ENCODE peak calls at places on chromosomes 6 and 20, in four cellular contexts. K is K562, G is mesenchymal stem cell, H is epithelial cell of esophagus. N is an unnamed sample.

GRCh38 chr6:45590225-45590624 is 212.5 kb upstream of the SUPT3H start:
- DNase-seq in K (no peak), G (peak; percentile 94), H (peak; percentile 97), N (peak; percentile 59)

GRCh38 chr20:58706150-58706892 is 13.7 kb downstream of the NPEPL1 start:
- DNase-seq in K (no peak), G (no peak), H (no peak), N (no peak)

GRCh38 chr20:23606652-23607049 is 934 bp upstream of the CST9 start:
- DNase-seq in K (peak; percentile 68), G (peak; percentile 75), H (peak; percentile 82), N (peak; percentile 78)

GRCh38 chr6:37938909-37939308 is 119.4 kb downstream of the ZFAND3 start:
- DNase-seq in K (no peak), G (peak; percentile 90), H (no peak), N (no peak)

GRCh38 chr6:18609715-18610114 is 222.6 kb downstream of the RNF144B start:
- DNase-seq in K (no peak), G (no peak), H (peak; percentile 24), N (no peak)

GRCh38 chr20:5463007-5463686 is 146.4 kb upstream of the PROKR2 start:
- DNase-seq in K (no peak), G (no peak), H (no peak), N (no peak)

GRCh38 chr6:92942549-92942948 is 476.8 kb downstream of the EPHA7 start:
- DNase-seq in K (no peak), G (peak; percentile 1), H (no peak), N (no peak)

GRCh38 chr6:30955367-30956042 is 14.7 kb downstream of the MUCL3 start:
- DNase-seq in K (peak; percentile 90), G (peak; percentile 44), H (no peak), N (no peak)

GRCh38 chr6:124869412-124869811 is 92.8 kb upstream of the RNF217 start:
- DNase-seq in K (no peak), G (no peak), H (no peak), N (peak; percentile 68)

GRCh38 chr6:136087986-136088385 is 162.1 kb downstream of the MTFR2 start:
- DNase-seq in K (no peak), G (peak; percentile 21), H (no peak), N (no peak)

GRCh38 chr6:78942451-78942850 is 75.1 kb downstream of the IRAK1BP1 start:
- DNase-seq in K (no peak), G (peak; percentile 37), H (peak; percentile 49), N (peak; percentile 4)

GRCh38 chr6:5759571-5759970 is 247.2 kb downstream of the NRN1 start:
- DNase-seq in K (no peak), G (no peak), H (no peak), N (no peak)

GRCh38 chr6:165403006-165403405 is 93.6 kb upstream of the C6orf118 start:
- DNase-seq in K (no peak), G (no peak), H (no peak), N (no peak)

GRCh38 chr20:48478370-48478769 is 349.4 kb downstream of the PREX1 start:
- DNase-seq in K (no peak), G (no peak), H (no peak), N (no peak)

GRCh38 chr6:170222498-170223471 is 68.1 kb downstream of the DLL1 start:
- DNase-seq in K (no peak), G (no peak), H (peak; percentile 39), N (no peak)

GRCh38 chr6:158707826-158708225 is 58.0 kb downstream of the SYTL3 start:
- DNase-seq in K (no peak), G (no peak), H (peak; percentile 78), N (no peak)
- H3K4me3 ChIP-seq in K (no peak overlapping the region), G (no peak overlapping the region), H (no peak overlapping the region), N (peak overlapping the region; percentile 25)

DNA sequence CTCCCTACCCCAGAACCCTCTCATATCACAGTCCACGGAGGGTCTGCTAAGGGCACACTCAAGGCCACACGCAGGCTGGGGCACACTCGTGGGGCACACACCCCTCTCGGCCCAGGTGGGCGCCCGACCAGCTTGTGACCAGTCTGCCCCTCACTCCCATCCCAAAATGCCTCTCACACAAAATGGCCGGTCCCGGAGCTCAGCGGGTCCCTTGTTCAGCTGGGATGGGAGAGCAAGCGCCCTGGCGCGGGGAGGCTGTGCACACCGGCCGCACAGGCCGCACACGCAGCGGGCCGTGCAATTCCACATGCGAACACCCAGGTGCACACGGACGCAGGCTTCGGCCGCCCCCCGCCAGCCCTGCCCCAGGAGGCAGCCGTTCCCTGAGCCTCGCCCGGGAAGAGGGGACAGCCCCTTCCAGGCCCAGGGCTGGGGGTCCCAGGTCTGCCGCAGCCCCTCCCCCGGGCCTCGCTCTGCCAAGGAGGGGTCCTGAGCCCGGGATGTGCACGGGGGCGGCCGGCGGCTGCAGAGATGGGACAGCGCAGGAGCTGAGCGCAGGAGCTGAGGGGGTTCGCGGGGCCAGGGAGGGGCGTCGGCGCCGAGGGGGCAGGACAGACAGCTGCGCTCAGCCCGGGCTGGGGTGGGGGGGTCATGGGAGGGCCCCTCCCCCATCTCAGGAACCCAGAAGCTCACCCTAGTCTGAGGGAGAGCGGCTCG is 1.3 kb downstream of the KCNQ2 start:
- DNase-seq in K (no peak), G (no peak), H (no peak), N (no peak)
- H3K4me3 ChIP-seq in K (no peak overlapping the region), G (no peak overlapping the region), H (no peak overlapping the region), N (no peak overlapping the region)

GRCh38 chr6:27591660-27592059 is 118.8 kb upstream of the ZNF184 start:
- DNase-seq in K (peak; percentile 46), G (peak; percentile 35), H (peak; percentile 65), N (peak; percentile 35)
- H3K4me3 ChIP-seq in K (peak overlapping the region; percentile 48), G (peak overlapping the region; percentile 80), H (peak overlapping the region; percentile 59), N (peak overlapping the region; percentile 44)

GRCh38 chr6:108157972-108158441 is 7.8 kb upstream of the NR2E1 start:
- DNase-seq in K (no peak), G (no peak), H (no peak), N (no peak)
- H3K4me3 ChIP-seq in K (no peak overlapping the region), G (peak overlapping the region; percentile 23), H (no peak overlapping the region), N (no peak overlapping the region)

GRCh38 chr6:119312875-119313338 is 36.7 kb downstream of the MAN1A1 start:
- DNase-seq in K (peak; percentile 48), G (no peak), H (no peak), N (no peak)

GRCh38 chr6:119314894-119315272 is 34.7 kb downstream of the MAN1A1 start:
- DNase-seq in K (no peak), G (no peak), H (no peak), N (no peak)

GRCh38 chr6:119312441-119312840 is 37.1 kb downstream of the MAN1A1 start:
- DNase-seq in K (peak; percentile 54), G (no peak), H (no peak), N (no peak)

GRCh38 chr6:119311514-119312142 is 37.9 kb downstream of the MAN1A1 start:
- DNase-seq in K (peak; percentile 74), G (no peak), H (no peak), N (no peak)

DNA sequence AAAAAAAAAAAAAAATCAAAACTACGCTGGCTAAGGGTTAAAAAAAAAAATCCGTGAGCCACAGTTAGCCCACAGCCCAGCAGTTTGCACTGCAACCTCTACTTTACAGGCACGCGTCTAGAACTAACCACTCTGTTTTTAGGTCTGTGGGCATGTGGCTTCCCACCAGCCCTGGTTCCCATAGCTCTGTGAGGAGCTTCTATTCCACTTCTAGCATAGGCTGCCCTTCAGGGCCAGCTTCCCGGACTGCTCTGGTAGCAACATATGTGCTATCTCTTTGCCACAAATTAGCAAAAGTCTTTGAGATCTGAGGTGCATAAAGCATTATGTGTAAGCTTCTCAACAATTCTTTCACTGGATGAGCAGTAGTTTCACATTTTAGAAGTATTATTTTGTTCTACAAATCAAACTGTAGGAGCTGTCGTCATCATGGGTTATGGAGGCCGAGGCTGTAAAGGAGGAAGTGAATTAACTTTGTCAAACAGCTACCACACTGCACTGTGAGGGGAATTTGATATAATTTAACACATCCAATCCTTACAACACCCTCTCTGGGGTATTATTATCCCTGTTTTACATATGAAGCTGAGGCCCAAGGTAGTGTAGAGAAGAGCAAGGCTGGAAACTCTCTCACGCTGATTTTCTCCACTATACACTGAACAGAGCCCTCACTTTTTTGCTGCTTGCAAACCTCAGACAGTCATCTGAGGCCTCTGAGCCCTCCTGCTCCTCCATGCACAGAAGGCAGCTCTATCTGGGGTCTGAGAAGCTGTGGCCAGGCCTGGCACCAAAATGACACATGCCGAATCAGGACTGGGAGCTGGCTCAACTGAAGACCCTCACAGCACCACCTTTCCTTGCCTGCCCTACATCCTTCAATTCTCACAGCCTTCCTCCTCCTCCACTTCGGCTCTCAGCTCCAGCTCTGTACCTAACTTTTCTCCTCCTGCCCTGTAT is 35.3 kb downstream of the MAN1A1 start:
- DNase-seq in K (no peak), G (no peak), H (no peak), N (no peak)
- H3K4me3 ChIP-seq in K (no peak overlapping the region), G (no peak overlapping the region), H (no peak overlapping the region), N (no peak overlapping the region)

GRCh38 chr20:36835453-36836198 is 40.3 kb upstream of the TLDC2 start:
- DNase-seq in K (peak; percentile 100), G (peak; percentile 97), H (peak; percentile 98), N (peak; percentile 94)
- H3K4me3 ChIP-seq in K (no peak overlapping the region), G (peak overlapping the region; percentile 44), H (peak overlapping the region; percentile 13), N (peak overlapping the region; percentile 9)

GRCh38 chr20:2692036-2692885 is at the start of gene EBF4:
- DNase-seq in K (peak; percentile 93), G (peak; percentile 26), H (peak; percentile 7), N (peak; percentile 6)
- H3K4me3 ChIP-seq in K (no peak within 1 kb of the TSS), G (peak within 1 kb of the TSS; percentile 39), H (peak within 1 kb of the TSS; percentile 16), N (peak within 1 kb of the TSS; percentile 47)

DNA sequence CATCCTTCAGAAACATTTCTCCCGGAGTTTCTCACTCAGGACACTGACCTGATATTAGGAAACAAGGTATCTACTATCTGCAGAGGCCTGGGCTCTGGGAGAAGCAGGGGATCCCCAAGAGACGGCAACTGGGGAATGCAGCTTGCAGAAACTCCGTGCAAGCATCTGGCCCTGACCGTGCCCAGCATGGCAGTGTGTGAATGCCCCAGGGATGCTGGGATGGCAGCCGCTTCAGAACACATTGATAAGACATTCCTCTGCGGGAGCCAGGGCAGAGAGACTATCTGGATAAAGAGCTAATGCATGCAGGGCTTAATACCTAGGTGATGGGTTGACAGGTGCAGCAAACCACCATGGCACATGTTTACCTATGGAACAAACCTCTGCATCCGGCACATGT is 55.4 kb downstream of the NFATC2 start:
- DNase-seq in K (no peak), G (no peak), H (no peak), N (no peak)
- H3K4me3 ChIP-seq in K (no peak overlapping the region), G (no peak overlapping the region), H (no peak overlapping the region), N (no peak overlapping the region)

GRCh38 chr6:167013067-167013466 is 13.9 kb downstream of the CEP43 start:
- DNase-seq in K (no peak), G (no peak), H (no peak), N (no peak)

GRCh38 chr6:167013946-167014345 is 14.7 kb downstream of the CEP43 start:
- DNase-seq in K (no peak), G (no peak), H (no peak), N (no peak)

GRCh38 chr6:167020211-167020610 is 21.0 kb downstream of the CEP43 start:
- DNase-seq in K (no peak), G (no peak), H (no peak), N (no peak)

GRCh38 chr6:167015302-167015701 is 16.1 kb downstream of the CEP43 start:
- DNase-seq in K (no peak), G (no peak), H (no peak), N (no peak)
- H3K4me3 ChIP-seq in K (no peak overlapping the region), G (no peak overlapping the region), H (no peak overlapping the region), N (no peak overlapping the region)

DNA sequence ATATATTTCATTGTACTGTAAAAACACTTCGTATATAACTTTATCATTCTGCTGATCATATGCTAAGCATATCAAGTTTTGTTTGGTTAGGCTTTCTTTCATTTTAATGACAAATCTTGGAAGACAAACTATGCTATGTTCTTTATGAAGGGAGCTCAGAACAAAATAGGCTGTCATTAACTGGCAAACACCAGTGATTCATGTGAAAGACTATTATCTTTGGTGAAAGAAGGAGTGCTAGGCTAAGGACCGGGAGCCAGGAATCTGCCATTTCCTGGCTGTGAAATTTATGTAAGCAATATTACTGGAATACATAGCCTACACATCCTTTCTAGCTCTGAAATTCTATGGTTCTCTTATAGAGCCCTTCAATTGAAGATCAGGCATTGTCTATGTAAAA is 136.2 kb upstream of the CCN2 start:
- DNase-seq in K (no peak), G (peak; percentile 16), H (peak; percentile 23), N (peak; percentile 78)
- H3K4me3 ChIP-seq in K (no peak overlapping the region), G (no peak overlapping the region), H (no peak overlapping the region), N (no peak overlapping the region)

N was measured in fibroblast of the aortic adventitia.